ENCODE peak calls at places on chromosome 15, in four cellular contexts. D is AG09309, L is pancreas, K is hypothalamus. E is an unnamed sample.

GRCh38 chr15:44215594-44215993 is 20.5 kb upstream of the FRMD5 start:
- DNase-seq in L (no peak), K (no peak), D (peak; percentile 74), E (peak; percentile 60)

GRCh38 chr15:33098082-33099058 is 96.1 kb downstream of the FMN1 start:
- DNase-seq in L (no peak), D (no peak), K (no peak), E (no peak)

GRCh38 chr15:76501726-76502125 is 165.2 kb downstream of the ISL2 start:
- DNase-seq in L (no peak), D (peak; percentile 5), K (no peak), E (no peak)

GRCh38 chr15:41546846-41547786 is 3.1 kb upstream of the RPAP1 start:
- DNase-seq in D (no peak), L (no peak), K (no peak), E (no peak)

GRCh38 chr15:70100495-70101331 is 3.0 kb upstream of the TLE3 start:
- DNase-seq in L (peak; percentile 41), K (no peak), D (no peak), E (peak; percentile 67)

GRCh38 chr15:26736502-26737248 is 36.2 kb downstream of the GABRB3 start:
- DNase-seq in L (no peak), K (no peak), D (no peak), E (no peak)

GRCh38 chr15:92495468-92495867 is 101.8 kb downstream of the ST8SIA2 start:
- DNase-seq in D (no peak), K (no peak), L (no peak), E (no peak)

GRCh38 chr15:41502787-41503668 is 9.4 kb downstream of the ITPKA start:
- DNase-seq in K (no peak), L (no peak), D (no peak), E (no peak)

GRCh38 chr15:93479679-93480078 is 390.7 kb upstream of the RGMA start:
- DNase-seq in K (no peak), L (peak; percentile 63), D (no peak), E (no peak)

GRCh38 chr15:100627789-100628395 is 25.5 kb downstream of the ASB7 start:
- DNase-seq in L (peak; percentile 48), D (peak; percentile 62), K (peak; percentile 39), E (peak; percentile 38)

GRCh38 chr15:75195122-75195765 is 6.4 kb upstream of the C15orf39 start:
- DNase-seq in L (peak; percentile 60), D (no peak), K (peak; percentile 63), E (no peak)

GRCh38 chr15:62727501-62727900 is 315.0 kb upstream of the TPM1 start:
- DNase-seq in K (no peak), L (no peak), D (no peak), E (no peak)

GRCh38 chr15:58329781-58330467 is 101.9 kb upstream of the LIPC start:
- DNase-seq in L (peak; percentile 58), K (no peak), D (no peak), E (no peak)

GRCh38 chr15:82999905-83000671 is 11.4 kb downstream of the C15orf40 start:
- DNase-seq in K (no peak), D (no peak), L (no peak), E (peak; percentile 20)

GRCh38 chr15:49063402-49064280 is 17.4 kb upstream of the SECISBP2L start:
- DNase-seq in L (no peak), K (no peak), D (no peak), E (no peak)

GRCh38 chr15:71364117-71364584 is 248.9 kb downstream of the THSD4 start:
- DNase-seq in K (no peak), L (no peak), D (no peak), E (no peak)

GRCh38 chr15:81645470-81645869 is 271.5 kb upstream of the TMC3 start:
- DNase-seq in L (no peak), K (no peak), D (no peak), E (no peak)

GRCh38 chr15:67091073-67091965 is 25.9 kb downstream of the SMAD3 start:
- DNase-seq in D (no peak), L (peak; percentile 54), K (no peak), E (peak; percentile 66)

GRCh38 chr15:69628256-69629093 is 175.9 kb downstream of the RPLP1 start:
- DNase-seq in K (no peak), D (no peak), L (no peak), E (no peak)

GRCh38 chr15:53586815-53587214 is 172.6 kb downstream of the WDR72 start:
- DNase-seq in L (peak; percentile 27), K (no peak), D (no peak), E (no peak)

GRCh38 chr15:38217788-38218609 is 34.6 kb upstream of the SPRED1 start:
- DNase-seq in L (no peak), D (no peak), K (no peak), E (no peak)

GRCh38 chr15:40332138-40332781 is 8.5 kb downstream of the CCDC9B start:
- DNase-seq in D (no peak), L (no peak), K (no peak), E (no peak)

GRCh38 chr15:100769975-100770340 is 109.7 kb upstream of the ALDH1A3 start:
- DNase-seq in K (no peak), D (no peak), L (no peak), E (no peak)

GRCh38 chr15:100889359-100890058 is 9.9 kb downstream of the ALDH1A3 start:
- DNase-seq in L (peak; percentile 29), D (peak; percentile 42), K (no peak), E (peak; percentile 59)

GRCh38 chr15:25787381-25787780 is 75.7 kb downstream of the ATP10A start:
- DNase-seq in K (no peak), D (no peak), L (no peak), E (no peak)

GRCh38 chr15:95511680-95512079 is 818.8 kb upstream of the NR2F2 start:
- DNase-seq in D (no peak), K (no peak), L (no peak), E (no peak)

GRCh38 chr15:64894395-64895056 is 17.2 kb upstream of the ANKDD1A start:
- DNase-seq in K (no peak), D (no peak), L (no peak), E (no peak)

GRCh38 chr15:63672369-63672768 is 75.2 kb downstream of the FBXL22 start:
- DNase-seq in L (no peak), K (no peak), D (no peak), E (no peak)

GRCh38 chr15:40266828-40267304 is 16.0 kb downstream of the ANKRD63 start:
- DNase-seq in D (peak; percentile 85), L (no peak), K (no peak), E (peak; percentile 72)

GRCh38 chr15:68484696-68485400 is 52.9 kb upstream of the ITGA11 start:
- DNase-seq in K (no peak), D (peak; percentile 70), L (no peak), E (no peak)

GRCh38 chr15:80495406-80495942 is 91.3 kb downstream of the ARNT2 start:
- DNase-seq in K (no peak), L (no peak), D (no peak), E (no peak)

GRCh38 chr15:78105541-78106241 is 13.3 kb downstream of the SH2D7 start:
- DNase-seq in D (no peak), K (no peak), L (no peak), E (no peak)

GRCh38 chr15:82538961-82539689 is 1.1 kb downstream of the RPS17 start:
- DNase-seq in D (no peak), L (no peak), K (no peak), E (no peak)

GRCh38 chr15:28975766-28976179 is 90.0 kb downstream of the APBA2 start:
- DNase-seq in K (no peak), L (peak; percentile 39), D (peak; percentile 5), E (no peak)

GRCh38 chr15:101053261-101053660 is 134.1 kb downstream of the LRRK1 start:
- DNase-seq in L (no peak), D (no peak), K (no peak), E (no peak)

GRCh38 chr15:60536314-60536713 is 57.4 kb upstream of the ICE2 start:
- DNase-seq in L (no peak), D (no peak), K (no peak), E (no peak)

GRCh38 chr15:58771621-58772235 is 626 bp downstream of the MINDY2 start:
- DNase-seq in L (peak; percentile 35), K (peak; percentile 52), D (no peak), E (no peak)

E was measured in skeletal muscle cell.